ENCODE peak calls at places on chromosomes 3 and 15, in five cellular contexts. G, B, U, T and R are unnamed samples.

GRCh38 chr3:40323946-40324345 is 14.4 kb downstream of the EIF1B start:
- DNase-seq in B (no peak), G (no peak), T (no peak), U (no peak), R (no peak)

GRCh38 chr15:66938114-66938830 is 127.1 kb upstream of the SMAD3 start:
- DNase-seq in B (no peak), T (no peak), G (no peak), U (peak), R (no peak)

GRCh38 chr15:29262738-29263137 is 6.9 kb downstream of the NSMCE3 start:
- DNase-seq in B (no peak), G (no peak), U (no peak), T (no peak), R (no peak)

GRCh38 chr3:117885046-117885445 is 1149.6 kb downstream of the IGSF11 start:
- DNase-seq in G (no peak), U (no peak), T (peak), B (no peak), R (no peak)

GRCh38 chr3:100226712-100227429 is 33.9 kb upstream of the TBC1D23 start:
- DNase-seq in T (no peak), U (no peak), G (no peak), B (no peak), R (no peak)

GRCh38 chr3:170811515-170811914 is 58.5 kb downstream of the RPL22L1 start:
- DNase-seq in B (no peak), T (no peak), G (no peak), U (no peak), R (no peak)

GRCh38 chr3:131794766-131795381 is 239.9 kb downstream of the CPNE4 start:
- DNase-seq in T (peak), B (no peak), G (peak), U (no peak), R (peak)

GRCh38 chr15:60620707-60621106 is 141.8 kb upstream of the ICE2 start:
- DNase-seq in T (no peak), U (no peak), G (no peak), B (no peak), R (no peak)

GRCh38 chr3:50192689-50193141 is 1.3 kb downstream of the GNAT1 start:
- DNase-seq in U (peak), G (peak), T (peak), B (no peak), R (peak)

GRCh38 chr3:177554900-177555759 is 357.8 kb upstream of the TBL1XR1 start:
- DNase-seq in T (peak), G (no peak), B (peak), U (no peak), R (peak)

GRCh38 chr3:77795013-77795412 is 755.1 kb downstream of the ROBO2 start:
- DNase-seq in T (no peak), G (no peak), B (no peak), U (no peak), R (peak)

GRCh38 chr3:36991923-36992805 is 767 bp downstream of the EPM2AIP1 start:
- DNase-seq in B (peak), T (no peak), G (no peak), U (no peak), R (no peak)

GRCh38 chr15:100598655-100599054 is 3.3 kb downstream of the LINS1 start:
- DNase-seq in B (no peak), T (no peak), G (no peak), U (no peak), R (no peak)